ENCODE peak calls at places on chromosomes 4 and X, in seven cellular contexts. I is stimulated activated naive CD4-positive, alpha-beta T cell; W is iris pigment epithelial cell; X is NCI-H69; R is T-helper 9 cell; Z is stimulated activated CD4-positive, alpha-beta T cell treated with anti-CD3 and anti-CD28 coated beads, Interleukin-15, amount 100 ng/mL, for 1 hour; D is glutamatergic neuron. G is an unnamed sample.

GRCh38 chr4:108483077-108483476 is 137.3 kb upstream of the RPL34 start:
- DNase-seq in W (peak), D (no peak), I (no peak), R (no peak), Z (no peak), X (peak), G (peak)

GRCh38 chr4:1609901-1610790 is 74.0 kb downstream of the FAM53A start:
- DNase-seq in Z (no peak), W (no peak), I (no peak), R (no peak), D (peak), X (no peak), G (no peak)

GRCh38 chrX:16033336-16033735 is 90.0 kb upstream of the GRPR start:
- DNase-seq in W (peak), Z (no peak), I (no peak), D (no peak), R (no peak), X (no peak), G (peak)

GRCh38 chr4:8255698-8256441 is 13.7 kb upstream of the HTRA3 start:
- DNase-seq in R (no peak), X (no peak), W (no peak), Z (no peak), D (no peak), I (no peak), G (peak)

GRCh38 chr4:186554485-186554884 is 882 bp downstream of the MTNR1A start:
- DNase-seq in D (no peak), W (peak), R (no peak), X (peak), I (no peak), Z (no peak), G (peak)

GRCh38 chr4:143188325-143189088 is 3.8 kb downstream of the USP38 start:
- DNase-seq in D (no peak), X (no peak), I (no peak), R (no peak), W (peak), Z (no peak), G (peak)

GRCh38 chr4:67892253-67892652 is 8.5 kb upstream of the TMPRSS11D start:
- DNase-seq in Z (no peak), D (no peak), R (no peak), X (no peak), I (no peak), W (no peak), G (no peak)

GRCh38 chrX:154502989-154503388 is 12.6 kb upstream of the SLC10A3 start:
- DNase-seq in R (no peak), X (no peak), I (no peak), W (no peak), D (no peak), Z (no peak), G (no peak)

GRCh38 chr4:8849266-8850073 is 22.2 kb downstream of the HMX1 start:
- DNase-seq in I (no peak), W (no peak), Z (no peak), R (no peak), D (no peak), X (peak), G (no peak)

GRCh38 chrX:65706041-65706828 is 38.8 kb downstream of the MSN start:
- DNase-seq in D (no peak), X (no peak), W (peak), R (peak), I (no peak), Z (peak), G (peak)

GRCh38 chr4:57132746-57133142 is 22.6 kb upstream of the IGFBP7 start:
- DNase-seq in R (no peak), D (no peak), I (no peak), X (no peak), Z (no peak), W (no peak), G (no peak)

GRCh38 chr4:144818136-144818535 is 172.2 kb downstream of the HHIP start:
- DNase-seq in R (no peak), Z (no peak), W (no peak), D (no peak), X (no peak), I (no peak), G (no peak)

GRCh38 chrX:40098264-40099045 is 697 bp upstream of the BCOR start:
- DNase-seq in I (peak), R (peak), W (peak), D (peak), X (peak), Z (no peak), G (peak)

GRCh38 chrX:134074151-134074550 is 88.8 kb upstream of the GPC3 start:
- DNase-seq in R (no peak), W (no peak), D (no peak), Z (no peak), X (no peak), I (no peak), G (no peak)

GRCh38 chrX:39196192-39197102 is 395.2 kb downstream of the MID1IP1 start:
- DNase-seq in I (no peak), W (peak), X (peak), D (no peak), R (no peak), Z (no peak), G (peak)

GRCh38 chr4:150366487-150366999 is 215.4 kb upstream of the MAB21L2 start:
- DNase-seq in R (no peak), W (no peak), D (peak), Z (no peak), X (peak), I (no peak), G (no peak)

GRCh38 chr4:146095091-146095690 is 80.3 kb upstream of the LSM6 start:
- DNase-seq in D (no peak), R (no peak), X (peak), I (no peak), Z (no peak), W (peak), G (peak)

GRCh38 chrX:47233333-47234113 is 714 bp downstream of the USP11 start:
- DNase-seq in X (peak), W (peak), D (peak), R (peak), Z (peak), I (peak), G (peak)

GRCh38 chr4:25098964-25099843 is 61.0 kb downstream of the SEPSECS start:
- DNase-seq in Z (no peak), W (peak), X (peak), I (no peak), D (no peak), R (no peak), G (peak)

GRCh38 chr4:23268072-23268771 is 575.5 kb downstream of the GBA3 start:
- DNase-seq in X (peak), I (no peak), W (no peak), D (no peak), Z (no peak), R (no peak), G (no peak)

GRCh38 chr4:182137343-182137742 is 105.9 kb upstream of the TENM3 start:
- DNase-seq in D (no peak), R (no peak), X (peak), W (peak), Z (no peak), I (no peak), G (no peak)

GRCh38 chr4:186499467-186499866 is 55.9 kb downstream of the MTNR1A start:
- DNase-seq in W (no peak), R (no peak), I (no peak), Z (no peak), X (no peak), D (no peak), G (no peak)

GRCh38 chrX:136920001-136920400 is 39.5 kb upstream of the RBMX start:
- DNase-seq in I (no peak), Z (no peak), X (peak), W (peak), D (no peak), R (no peak), G (no peak)

GRCh38 chrX:48035891-48036290 is 29.1 kb downstream of the SPACA5 start:
- DNase-seq in R (no peak), X (no peak), I (no peak), Z (no peak), W (no peak), D (no peak), G (no peak)

GRCh38 chr4:15427126-15427525 is 707 bp upstream of the C1QTNF7 start:
- DNase-seq in W (no peak), I (no peak), R (no peak), D (no peak), Z (no peak), X (no peak), G (no peak)

GRCh38 chrX:49001521-49002090 is 458 bp downstream of the GRIPAP1 start:
- DNase-seq in I (peak), Z (peak), W (peak), X (peak), D (peak), R (peak), G (peak)

GRCh38 chr4:81491943-81492342 is 20.2 kb upstream of the RASGEF1B start:
- DNase-seq in R (no peak), X (no peak), W (no peak), D (no peak), I (no peak), Z (no peak), G (no peak)

GRCh38 chr4:40378619-40379018 is 43.5 kb downstream of the CHRNA9 start:
- DNase-seq in X (no peak), W (no peak), Z (no peak), D (no peak), R (no peak), I (no peak), G (no peak)

GRCh38 chr4:181845617-181846016 is 397.6 kb upstream of the TENM3 start:
- DNase-seq in R (no peak), D (no peak), W (no peak), Z (no peak), I (no peak), X (no peak), G (no peak)

GRCh38 chrX:82087699-82088098 is 885.8 kb downstream of the SH3BGRL start:
- DNase-seq in W (no peak), I (no peak), X (peak), D (no peak), Z (no peak), R (no peak), G (no peak)

GRCh38 chr4:82792912-82793649 is 5.5 kb downstream of the SCD5 start:
- DNase-seq in D (no peak), R (no peak), X (no peak), I (no peak), Z (no peak), W (no peak), G (no peak)

GRCh38 chr4:70518269-70518668 is at the start of gene AMTN:
- DNase-seq in X (no peak), I (no peak), W (no peak), R (no peak), Z (no peak), D (no peak), G (no peak)

GRCh38 chr4:54067163-54067562 is 2.8 kb upstream of the CHIC2 start:
- DNase-seq in X (no peak), Z (no peak), I (no peak), R (no peak), D (no peak), W (peak), G (peak)

GRCh38 chr4:122687450-122688121 is 44.9 kb upstream of the BBS12 start:
- DNase-seq in W (no peak), I (no peak), R (no peak), D (no peak), Z (no peak), X (no peak), G (no peak)

GRCh38 chr4:78379991-78380739 is 171.4 kb upstream of the ANXA3 start:
- DNase-seq in D (no peak), R (no peak), W (peak), X (no peak), I (no peak), Z (no peak), G (peak)

GRCh38 chr4:181957088-181957487 is 286.1 kb upstream of the TENM3 start:
- DNase-seq in X (peak), Z (no peak), D (no peak), R (no peak), I (no peak), W (peak), G (peak)

GRCh38 chr4:108382751-108383150 is 214.0 kb upstream of the LEF1 start:
- DNase-seq in W (no peak), I (no peak), D (no peak), X (no peak), Z (no peak), R (no peak), G (no peak)

GRCh38 chr4:148215202-148215601 is 227.0 kb downstream of the NR3C2 start:
- DNase-seq in W (no peak), R (no peak), D (no peak), Z (no peak), X (peak), I (no peak), G (no peak)